ENCODE peak calls at places on chromosome X, in six cellular contexts. L is AG09309, M is NCI-H460, X is activated gamma-delta T cell, J is tibial artery, E is ACHN. H is an unnamed sample.
A peak's percentile ranks its signal among the peaks of the same experiment; 100 is the strongest.

GRCh38 chrX:24168807-24169206 is 19.3 kb downstream of the ZFX start:
- DNase-seq in L (no peak), M (no peak), X (no peak), J (no peak), E (no peak), H (no peak)

GRCh38 chrX:114152130-114152529 is 431.8 kb upstream of the HTR2C start:
- DNase-seq in L (no peak), M (no peak), X (no peak), J (no peak), E (peak; percentile 50), H (no peak)

GRCh38 chrX:30835373-30835772 is 53.7 kb downstream of the TAB3 start:
- DNase-seq in L (no peak), M (no peak), X (no peak), J (no peak), E (no peak), H (no peak)

GRCh38 chrX:143988356-143988755 is 104.5 kb downstream of the UBE2NL start:
- DNase-seq in L (no peak), M (no peak), X (no peak), J (no peak), E (peak; percentile 39), H (no peak)

GRCh38 chrX:6904178-6904577 is 243.3 kb upstream of the STS start:
- DNase-seq in L (no peak), M (no peak), X (no peak), J (no peak), E (no peak), H (no peak)

GRCh38 chrX:108537005-108537404 is 97.4 kb downstream of the COL4A5 start:
- DNase-seq in L (no peak), M (peak; percentile 62), X (no peak), J (no peak), E (peak; percentile 37), H (no peak)

GRCh38 chrX:104330966-104331365 is 76.2 kb upstream of the ESX1 start:
- DNase-seq in L (no peak), M (no peak), X (no peak), J (no peak), E (peak; percentile 16), H (no peak)

GRCh38 chrX:13090261-13091110 is 46.1 kb upstream of the FAM9C start:
- DNase-seq in L (no peak), M (no peak), X (no peak), J (no peak), E (no peak), H (no peak)

GRCh38 chrX:134999469-134999868 is 8.7 kb downstream of the SMIM10 start:
- DNase-seq in L (no peak), M (peak; percentile 42), X (no peak), J (no peak), E (peak; percentile 35), H (no peak)

GRCh38 chrX:49878128-49878833 is 1.0 kb upstream of the USP27X start:
- DNase-seq in L (no peak), M (no peak), X (no peak), J (no peak), E (no peak), H (peak; percentile 46)

GRCh38 chrX:150983526-150984163 is 510 bp downstream of the HMGB3 start:
- DNase-seq in L (no peak), M (no peak), X (no peak), J (no peak), E (no peak), H (no peak)

GRCh38 chrX:8668797-8669196 is 63.1 kb downstream of the ANOS1 start:
- DNase-seq in L (no peak), M (no peak), X (no peak), J (no peak), E (no peak), H (no peak)

GRCh38 chrX:10098235-10098819 is 58.4 kb upstream of the CLCN4 start:
- DNase-seq in L (no peak), M (no peak), X (no peak), J (no peak), E (no peak), H (no peak)

GRCh38 chrX:154132366-154132765 is 11.7 kb upstream of the OPN1LW start:
- DNase-seq in L (no peak), M (no peak), X (no peak), J (no peak), E (no peak), H (no peak)

GRCh38 chrX:9148626-9149385 is 114.9 kb upstream of the FAM9B start:
- DNase-seq in L (no peak), M (no peak), X (no peak), J (peak; percentile 26), E (peak; percentile 74), H (no peak)

GRCh38 chrX:21735038-21735752 is 22.7 kb downstream of the SMPX start:
- DNase-seq in L (no peak), M (no peak), X (no peak), J (no peak), E (no peak), H (no peak)

GRCh38 chrX:40552768-40553167 is 28.0 kb upstream of the ATP6AP2 start:
- DNase-seq in L (no peak), M (peak; percentile 11), X (no peak), J (no peak), E (peak; percentile 8), H (no peak)

GRCh38 chrX:81390244-81390643 is 188.3 kb downstream of the SH3BGRL start:
- DNase-seq in L (no peak), M (no peak), X (no peak), J (no peak), E (no peak), H (no peak)

GRCh38 chrX:115892056-115892708 is 278.4 kb upstream of the AGTR2 start:
- DNase-seq in L (no peak), M (no peak), X (no peak), J (no peak), E (no peak), H (no peak)

GRCh38 chrX:131779313-131779712 is 235.4 kb downstream of the OR13H1 start:
- DNase-seq in L (no peak), M (no peak), X (no peak), J (no peak), E (no peak), H (no peak)

GRCh38 chrX:9369802-9370291 is 95.0 kb upstream of the TBL1X start:
- DNase-seq in L (no peak), M (no peak), X (no peak), J (no peak), E (no peak), H (no peak)

GRCh38 chrX:16665089-16665488 is 15.1 kb downstream of the S100G start:
- DNase-seq in L (no peak), M (no peak), X (no peak), J (no peak), E (no peak), H (no peak)

GRCh38 chrX:40090050-40090804 is 7.5 kb downstream of the BCOR start:
- DNase-seq in L (no peak), M (no peak), X (peak; percentile 20), J (no peak), E (no peak), H (peak; percentile 61)

GRCh38 chrX:42093756-42094155 is 170.4 kb upstream of the CASK start:
- DNase-seq in L (no peak), M (no peak), X (no peak), J (no peak), E (peak; percentile 40), H (no peak)

GRCh38 chrX:499870-500364 is 113.2 kb upstream of the PPP2R3B start:
- DNase-seq in L (no peak), M (no peak), X (no peak), J (no peak), E (no peak), H (peak; percentile 83)

GRCh38 chrX:30653415-30654131 is at the start of gene GK:
- DNase-seq in L (no peak), M (no peak), X (peak; percentile 30), J (no peak), E (peak; percentile 0), H (peak; percentile 58)

GRCh38 chrX:71216446-71216845 is 6.6 kb upstream of the GJB1 start:
- DNase-seq in L (no peak), M (no peak), X (no peak), J (no peak), E (no peak), H (no peak)

GRCh38 chrX:135977611-135978010 is 3.8 kb upstream of the MMGT1 start:
- DNase-seq in L (peak; percentile 25), M (no peak), X (no peak), J (no peak), E (no peak), H (no peak)

GRCh38 chrX:46876901-46877300 is 35.3 kb upstream of the JADE3 start:
- DNase-seq in L (no peak), M (no peak), X (no peak), J (no peak), E (no peak), H (no peak)

GRCh38 chrX:129698150-129698549 is 40.6 kb upstream of the XPNPEP2 start:
- DNase-seq in L (no peak), M (no peak), X (no peak), J (no peak), E (no peak), H (no peak)

GRCh38 chrX:34382416-34382815 is 250.3 kb upstream of the FAM47A start:
- DNase-seq in L (peak; percentile 7), M (no peak), X (no peak), J (no peak), E (no peak), H (no peak)

GRCh38 chrX:101803451-101803850 is 128.4 kb downstream of the ZMAT1 start:
- DNase-seq in L (no peak), M (peak; percentile 7), X (no peak), J (no peak), E (peak; percentile 15), H (no peak)

GRCh38 chrX:47664737-47665136 is 5.8 kb upstream of the UXT start:
- DNase-seq in L (no peak), M (no peak), X (no peak), J (no peak), E (no peak), H (no peak)

GRCh38 chrX:45134303-45134702 is 66.4 kb downstream of the DIPK2B start:
- DNase-seq in L (no peak), M (no peak), X (no peak), J (no peak), E (no peak), H (no peak)

GRCh38 chrX:44203791-44204190 is 139.7 kb downstream of the EFHC2 start:
- DNase-seq in L (no peak), M (no peak), X (no peak), J (no peak), E (no peak), H (no peak)

GRCh38 chrX:136636121-136636520 is 11.8 kb upstream of the CD40LG start:
- DNase-seq in L (no peak), M (no peak), X (no peak), J (no peak), E (no peak), H (peak; percentile 78)

GRCh38 chrX:118156254-118156952 is 39.8 kb upstream of the KLHL13 start:
- DNase-seq in L (no peak), M (no peak), X (no peak), J (no peak), E (no peak), H (no peak)

GRCh38 chrX:128458888-128459287 is 406.7 kb upstream of the ACTRT1 start:
- DNase-seq in L (no peak), M (no peak), X (no peak), J (no peak), E (peak; percentile 68), H (no peak)

GRCh38 chrX:45758319-45758718 is 557.6 kb upstream of the DIPK2B start:
- DNase-seq in L (peak; percentile 84), M (no peak), X (no peak), J (no peak), E (peak; percentile 80), H (no peak)

GRCh38 chrX:153845842-153846241 is 15.5 kb upstream of the PDZD4 start:
- DNase-seq in L (no peak), M (no peak), X (no peak), J (no peak), E (no peak), H (no peak)